ENCODE peak calls at places on chromosomes 5 and 9, in nine cellular contexts. N, T, H, K, J, X, A, L and B are unnamed samples.

GRCh38 chr5:18329346-18329745 is 695.1 kb downstream of the TAF11L14 start:
- DNase-seq in N (peak; percentile 35), T (no peak), H (no peak), K (no peak), J (no peak), X (no peak), A (peak; percentile 56), L (no peak), B (no peak)

GRCh38 chr5:68380071-68380470 is 164.5 kb downstream of the PIK3R1 start:
- DNase-seq in N (no peak), T (no peak), H (no peak), K (no peak), J (no peak), X (no peak), A (no peak), L (no peak), B (no peak)

GRCh38 chr5:172837640-172838039 is 3.6 kb downstream of the ERGIC1 start:
- DNase-seq in N (no peak), T (peak; percentile 96), H (no peak), K (no peak), J (no peak), X (peak; percentile 76), A (no peak), L (peak; percentile 38), B (no peak)

GRCh38 chr5:87081511-87082372 is 185.9 kb upstream of the RASA1 start:
- DNase-seq in N (no peak), T (peak; percentile 67), H (no peak), K (peak; percentile 93), J (no peak), X (peak; percentile 32), A (no peak), L (peak; percentile 55), B (no peak)

GRCh38 chr9:133199648-133200321 is 9.3 kb downstream of the OBP2B start:
- DNase-seq in N (no peak), T (peak; percentile 23), H (no peak), K (peak; percentile 81), J (no peak), X (peak; percentile 41), A (no peak), L (no peak), B (no peak)

GRCh38 chr5:1555808-1556681 is 32.3 kb upstream of the LPCAT1 start:
- DNase-seq in N (no peak), T (no peak), H (no peak), K (no peak), J (no peak), X (no peak), A (no peak), L (no peak), B (no peak)

GRCh38 chr9:127637322-127637847 is 25.3 kb downstream of the STXBP1 start:
- DNase-seq in N (peak; percentile 12), T (peak; percentile 54), H (no peak), K (peak; percentile 28), J (peak; percentile 90), X (no peak), A (peak; percentile 17), L (peak; percentile 44), B (no peak)

GRCh38 chr9:12775373-12775962 is 648 bp downstream of the LURAP1L start:
- DNase-seq in N (no peak), T (peak; percentile 45), H (no peak), K (no peak), J (no peak), X (no peak), A (no peak), L (no peak), B (peak; percentile 75)

GRCh38 chr9:107750741-107751521 is 261.4 kb upstream of the KLF4 start:
- DNase-seq in N (peak; percentile 91), T (peak; percentile 65), H (peak; percentile 81), K (peak; percentile 50), J (peak; percentile 99), X (no peak), A (peak; percentile 85), L (peak; percentile 93), B (no peak)

GRCh38 chr9:99516657-99517049 is 294.6 kb downstream of the SEC61B start:
- DNase-seq in N (no peak), T (no peak), H (no peak), K (no peak), J (no peak), X (no peak), A (no peak), L (no peak), B (no peak)

GRCh38 chr5:75461679-75462078 is 49.8 kb downstream of the CERT1 start:
- DNase-seq in N (no peak), T (no peak), H (no peak), K (peak; percentile 20), J (peak; percentile 54), X (no peak), A (no peak), L (no peak), B (no peak)

GRCh38 chr9:76758476-76758875 is 5.8 kb upstream of the PCA3 start:
- DNase-seq in N (no peak), T (no peak), H (no peak), K (no peak), J (no peak), X (no peak), A (no peak), L (no peak), B (no peak)

GRCh38 chr9:76761448-76761847 is 2.8 kb upstream of the PCA3 start:
- DNase-seq in N (no peak), T (no peak), H (no peak), K (no peak), J (peak; percentile 26), X (no peak), A (no peak), L (peak; percentile 24), B (no peak)

GRCh38 chr9:76759726-76760125 is 4.5 kb upstream of the PCA3 start:
- DNase-seq in N (no peak), T (peak; percentile 30), H (no peak), K (no peak), J (no peak), X (no peak), A (no peak), L (no peak), B (peak; percentile 27)

GRCh38 chr9:76757274-76757673 is 7.0 kb upstream of the PCA3 start:
- DNase-seq in N (no peak), T (no peak), H (no peak), K (no peak), J (no peak), X (no peak), A (no peak), L (no peak), B (no peak)

DNA sequence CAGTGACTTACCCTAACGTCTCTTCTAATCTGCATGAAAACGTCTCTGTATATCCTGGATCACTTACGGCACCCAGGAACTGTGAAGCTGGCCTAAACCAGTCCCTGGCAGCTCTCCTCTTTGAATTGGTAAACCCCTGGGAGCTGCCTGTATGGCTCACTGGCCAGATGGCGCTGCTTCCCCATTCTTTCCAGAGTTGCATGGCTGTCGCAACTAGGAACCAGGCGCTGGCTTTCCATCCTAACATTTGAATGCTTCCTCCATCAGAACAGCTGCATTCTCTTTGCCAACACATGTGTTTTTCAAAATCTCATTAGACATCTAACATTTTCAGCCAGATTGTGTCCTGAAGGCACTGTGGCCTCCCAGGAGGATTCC is 8.0 kb upstream of the PCA3 start:
- DNase-seq in N (no peak), T (peak; percentile 51), H (no peak), K (peak; percentile 63), J (peak; percentile 38), X (no peak), A (peak; percentile 42), L (no peak), B (peak; percentile 75)
- TF ChIP-seq CTCF in N (peak; percentile 11), T (no peak), H (peak; percentile 33), K (peak; percentile 38), J (peak; percentile 19), X (no peak), A (peak; percentile 37), L (no peak), B (no peak)

GRCh38 chr5:181047921-181048320 is 7.9 kb downstream of the BTNL9 start:
- DNase-seq in N (no peak), T (no peak), H (no peak), K (no peak), J (no peak), X (no peak), A (no peak), L (no peak), B (no peak)

GRCh38 chr5:181047288-181047687 is 7.2 kb downstream of the BTNL9 start:
- DNase-seq in N (no peak), T (no peak), H (no peak), K (no peak), J (no peak), X (no peak), A (no peak), L (no peak), B (no peak)

GRCh38 chr5:181051841-181052525 is 11.9 kb downstream of the BTNL9 start:
- DNase-seq in N (no peak), T (no peak), H (no peak), K (no peak), J (no peak), X (no peak), A (no peak), L (no peak), B (peak; percentile 66)

GRCh38 chr5:181052526-181052927 is 12.5 kb downstream of the BTNL9 start:
- DNase-seq in N (no peak), T (peak; percentile 12), H (no peak), K (peak; percentile 28), J (peak; percentile 8), X (no peak), A (peak; percentile 54), L (no peak), B (peak; percentile 70)

DNA sequence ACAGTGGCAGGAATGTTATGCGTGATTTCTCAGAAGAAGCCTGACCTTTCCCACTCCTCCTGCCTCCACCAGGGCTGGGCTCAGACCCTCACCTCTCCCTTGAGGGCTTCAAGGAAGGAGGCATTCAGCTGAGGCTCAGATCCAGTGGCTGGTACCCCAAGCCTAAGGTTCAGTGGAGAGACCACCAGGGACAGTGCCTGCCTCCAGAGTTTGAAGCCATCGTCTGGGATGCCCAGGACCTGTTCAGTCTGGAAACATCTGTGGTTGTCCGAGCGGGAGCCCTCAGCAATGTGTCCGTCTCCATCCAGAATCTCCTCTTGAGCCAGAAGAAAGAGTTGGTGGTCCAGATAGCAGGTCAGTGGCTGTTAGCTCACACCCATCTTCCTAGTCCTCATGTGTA is 9.9 kb downstream of the BTNL9 start:
- DNase-seq in N (no peak), T (no peak), H (no peak), K (no peak), J (no peak), X (no peak), A (no peak), L (no peak), B (no peak)
- TF ChIP-seq CTCF in N (no peak), T (no peak), H (no peak), K (no peak), J (no peak), X (no peak), A (no peak), L (no peak), B (no peak)

GRCh38 chr5:150710165-150710564 is 9.3 kb upstream of the RBM22 start:
- DNase-seq in N (no peak), T (peak; percentile 10), H (no peak), K (peak; percentile 26), J (peak; percentile 39), X (no peak), A (peak; percentile 14), L (peak; percentile 36), B (no peak)
- TF ChIP-seq CTCF in N (peak; percentile 42), T (no peak), H (peak; percentile 52), K (peak; percentile 13), J (peak; percentile 39), X (peak; percentile 39), A (peak; percentile 45), L (peak; percentile 29), B (no peak)

DNA sequence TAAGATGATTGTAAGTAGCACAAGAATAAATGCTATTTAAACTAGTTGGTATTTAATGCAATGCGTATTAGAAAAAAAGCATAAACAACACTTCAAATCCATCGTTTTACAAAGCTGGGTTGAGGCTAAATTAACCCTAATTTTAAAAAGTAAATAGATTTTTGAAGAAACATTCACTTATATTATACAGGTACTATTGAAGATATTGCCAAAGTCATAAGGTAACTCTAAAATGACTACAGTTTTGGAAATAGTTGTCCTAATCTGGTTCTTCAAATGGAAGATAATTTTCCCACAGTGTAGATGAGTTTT is 20.1 kb downstream of the SLC38A9 start:
- DNase-seq in N (no peak), T (no peak), H (no peak), K (no peak), J (no peak), X (no peak), A (no peak), L (no peak), B (no peak)
- TF ChIP-seq CTCF in N (no peak), T (no peak), H (no peak), K (no peak), J (no peak), X (no peak), A (peak; percentile 6), L (no peak), B (peak; percentile 51)